ENCODE peak calls at places on chromosome 2, in eight cellular contexts. E, A, Q, K, W, J, D and Y are unnamed samples. For H3K4me1 and H3K9me3, the result is how much of the 10 kb centered on the place peaks cover.

GRCh38 chr2:158269143-158269542 is 167.5 kb downstream of the UPP2 start:
- DNase-seq in E (no peak), A (no peak), Q (no peak), K (no peak), W (no peak), J (no peak), D (no peak), Y (no peak)

GRCh38 chr2:204145197-204146190 is 208.9 kb downstream of the ICOS start:
- DNase-seq in E (peak), A (peak), Q (peak), K (peak), W (peak), J (peak), D (peak), Y (peak)

GRCh38 chr2:38947241-38948239 is 57.9 kb downstream of the ARHGEF33 start:
- DNase-seq in E (peak), A (peak), Q (peak), K (peak), W (peak), J (peak), D (peak), Y (peak)

GRCh38 chr2:101823347-101823791 is 125.9 kb downstream of the MAP4K4 start:
- DNase-seq in E (peak), A (no peak), Q (no peak), K (no peak), W (peak), J (peak), D (peak), Y (no peak)

GRCh38 chr2:26059542-26059941 is 25.7 kb downstream of the RAB10 start:
- DNase-seq in E (no peak), A (no peak), Q (no peak), K (no peak), W (no peak), J (no peak), D (no peak), Y (no peak)

GRCh38 chr2:238127165-238128060 is 11.1 kb upstream of the KLHL30 start:
- DNase-seq in E (peak), A (peak), Q (no peak), K (no peak), W (no peak), J (peak), D (peak), Y (peak)

GRCh38 chr2:160934263-160934662 is 226.0 kb upstream of the TANK start:
- DNase-seq in E (no peak), A (no peak), Q (no peak), K (no peak), W (no peak), J (no peak), D (no peak), Y (no peak)

GRCh38 chr2:10187661-10188060 is 65.1 kb downstream of the RRM2 start:
- DNase-seq in E (no peak), A (no peak), Q (no peak), K (no peak), W (no peak), J (no peak), D (no peak), Y (no peak)

GRCh38 chr2:42055573-42056514 is 8.0 kb downstream of the PKDCC start:
- DNase-seq in E (no peak), A (no peak), Q (no peak), K (no peak), W (no peak), J (no peak), D (no peak), Y (no peak)

GRCh38 chr2:48774251-48774650 is 18.7 kb upstream of the LHCGR start:
- DNase-seq in E (no peak), A (no peak), Q (no peak), K (no peak), W (no peak), J (no peak), D (no peak), Y (no peak)

GRCh38 chr2:121855456-121855985 is 100.1 kb downstream of the TSN start:
- DNase-seq in E (no peak), A (no peak), Q (no peak), K (no peak), W (no peak), J (no peak), D (no peak), Y (no peak)

GRCh38 chr2:230784840-230785239 is 72.2 kb downstream of the CAB39 start:
- DNase-seq in E (no peak), A (no peak), Q (no peak), K (no peak), W (no peak), J (peak), D (no peak), Y (no peak)

GRCh38 chr2:109089602-109090300 is 39.3 kb upstream of the SH3RF3 start:
- DNase-seq in E (no peak), A (no peak), Q (no peak), K (no peak), W (no peak), J (no peak), D (no peak), Y (no peak)

GRCh38 chr2:161238264-161238558 is 70.0 kb upstream of the PSMD14 start:
- DNase-seq in E (no peak), A (no peak), Q (no peak), K (no peak), W (no peak), J (no peak), D (no peak), Y (peak)

GRCh38 chr2:101152195-101153076 is 1.3 kb upstream of the TBC1D8 start:
- DNase-seq in E (peak), A (no peak), Q (peak), K (no peak), W (peak), J (peak), D (peak), Y (peak)

GRCh38 chr2:42225573-42225972 is 56.4 kb downstream of the EML4 start:
- DNase-seq in E (no peak), A (no peak), Q (no peak), K (no peak), W (no peak), J (no peak), D (no peak), Y (no peak)

GRCh38 chr2:235500110-235500760 is 6.4 kb downstream of the AGAP1 start:
- DNase-seq in E (no peak), A (no peak), Q (no peak), K (no peak), W (no peak), J (no peak), D (no peak), Y (no peak)

GRCh38 chr2:235499306-235499812 is 5.5 kb downstream of the AGAP1 start:
- DNase-seq in E (no peak), A (no peak), Q (no peak), K (no peak), W (no peak), J (no peak), D (no peak), Y (no peak)

GRCh38 chr2:235498556-235499305 is 4.9 kb downstream of the AGAP1 start:
- DNase-seq in E (no peak), A (no peak), Q (no peak), K (no peak), W (no peak), J (no peak), D (no peak), Y (no peak)

GRCh38 chr2:235500761-235501662 is 7.2 kb downstream of the AGAP1 start:
- DNase-seq in E (no peak), A (no peak), Q (no peak), K (no peak), W (no peak), J (no peak), D (no peak), Y (no peak)

DNA sequence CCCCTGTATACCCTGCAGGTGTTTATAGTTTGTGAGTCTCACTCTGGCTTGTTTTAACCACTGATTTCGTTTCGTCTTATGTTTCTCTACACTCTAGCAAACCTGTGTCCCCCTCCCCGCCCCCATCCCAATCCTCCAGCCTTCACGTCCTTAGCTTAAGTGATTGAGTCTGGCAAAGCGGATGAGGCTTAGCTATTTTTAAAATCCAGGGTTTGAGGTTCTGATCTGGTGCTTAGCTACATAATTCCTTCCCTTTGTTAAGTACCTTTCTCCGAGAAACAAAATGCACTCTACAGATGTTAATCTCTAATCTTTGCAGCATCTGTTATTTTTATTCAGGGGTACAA is 7.8 kb downstream of the AGAP1 start:
- DNase-seq in E (no peak), A (no peak), Q (no peak), K (no peak), W (no peak), J (peak), D (no peak), Y (no peak)
- H3K4me1 ChIP-seq in E (under half), A (half or more), Q (under half), K (under half), W (half or more), J (half or more), D (under half), Y (under half)

DNA sequence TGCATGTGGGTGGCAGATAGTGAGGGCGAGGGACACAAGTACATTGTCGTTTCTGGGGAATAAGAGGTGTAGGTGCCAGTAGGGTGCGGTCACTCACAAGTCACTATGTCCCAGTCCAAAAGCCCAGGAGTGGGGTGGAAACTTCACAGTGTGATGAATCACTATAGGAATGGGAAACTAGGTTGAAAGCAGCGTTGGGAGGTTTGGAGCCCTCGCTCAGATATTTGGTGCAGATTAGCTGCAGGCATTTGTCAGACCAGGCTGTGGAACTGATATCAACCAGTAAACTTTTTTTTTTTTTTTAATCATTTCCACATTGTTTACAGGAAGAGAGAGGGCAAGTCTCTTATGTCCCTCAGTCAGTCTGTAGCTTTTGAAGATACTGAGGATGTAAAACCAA is 121.8 kb downstream of the CERS6 start:
- DNase-seq in E (no peak), A (no peak), Q (no peak), K (no peak), W (no peak), J (no peak), D (no peak), Y (no peak)
- H3K4me3 ChIP-seq in E (no peak), A (no peak), Q (no peak), K (no peak), W (no peak), J (no peak), D (no peak), Y (no peak)

GRCh38 chr2:239920616-239921365 is 104.4 kb downstream of the NDUFA10 start:
- DNase-seq in E (peak), A (no peak), Q (no peak), K (no peak), W (no peak), J (no peak), D (no peak), Y (no peak)

GRCh38 chr2:239917957-239918481 is 107.1 kb downstream of the NDUFA10 start:
- DNase-seq in E (peak), A (no peak), Q (peak), K (no peak), W (no peak), J (no peak), D (no peak), Y (no peak)

GRCh38 chr2:239917128-239917956 is 107.8 kb downstream of the NDUFA10 start:
- DNase-seq in E (no peak), A (no peak), Q (no peak), K (no peak), W (no peak), J (no peak), D (no peak), Y (no peak)

GRCh38 chr2:239919779-239920545 is 105.2 kb downstream of the NDUFA10 start:
- DNase-seq in E (peak), A (no peak), Q (peak), K (no peak), W (no peak), J (no peak), D (no peak), Y (peak)

GRCh38 chr2:239918749-239919148 is 106.4 kb downstream of the NDUFA10 start:
- DNase-seq in E (peak), A (no peak), Q (peak), K (no peak), W (no peak), J (no peak), D (no peak), Y (no peak)
- H3K9me3 ChIP-seq in E (under half), A (under half), Q (under half), K (under half), W (under half), J (under half), D (under half), Y (under half)

DNA sequence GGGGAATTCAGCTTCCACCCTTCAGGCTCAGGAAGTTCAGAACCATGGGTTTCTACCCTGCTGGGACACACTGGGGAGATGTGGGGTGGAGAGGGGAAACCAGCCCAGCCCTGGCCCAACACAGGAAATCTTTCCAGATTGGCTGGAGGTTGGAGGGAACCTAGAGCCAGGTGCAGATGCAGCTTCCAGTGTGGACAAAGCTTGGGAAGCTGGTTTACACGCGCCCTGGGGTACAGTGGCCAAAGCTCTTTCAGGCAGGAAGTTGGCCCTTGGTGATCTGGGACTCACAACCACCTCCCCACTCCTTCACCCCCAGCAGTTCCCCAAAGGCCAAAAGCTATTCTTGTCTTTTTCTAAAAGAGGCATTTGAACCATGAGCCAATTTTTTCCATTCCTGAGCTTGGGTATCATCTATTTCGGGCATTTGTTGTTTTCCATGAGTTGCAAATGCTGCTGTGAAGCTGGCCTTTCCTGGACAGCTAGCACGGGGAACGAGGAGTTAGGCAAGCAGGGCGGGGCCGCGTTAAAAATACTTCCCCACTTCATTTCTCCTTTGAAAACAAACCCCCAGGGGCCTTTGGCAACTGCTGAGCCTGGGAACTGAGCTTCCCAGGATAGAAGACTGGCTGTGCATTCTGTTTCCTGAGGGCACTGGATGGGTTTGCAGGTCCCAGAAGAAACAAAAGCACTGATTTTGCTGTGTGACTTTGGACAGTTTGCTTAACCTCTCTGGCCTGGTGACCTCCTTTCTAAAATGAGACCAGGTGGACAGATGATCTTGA is 3.1 kb upstream of the ARID5A start:
- DNase-seq in E (no peak), A (peak), Q (peak), K (peak), W (peak), J (no peak), D (peak), Y (peak)
- H3K4me1 ChIP-seq in E (under half), A (half or more), Q (half or more), K (under half), W (half or more), J (under half), D (under half), Y (under half)

DNA sequence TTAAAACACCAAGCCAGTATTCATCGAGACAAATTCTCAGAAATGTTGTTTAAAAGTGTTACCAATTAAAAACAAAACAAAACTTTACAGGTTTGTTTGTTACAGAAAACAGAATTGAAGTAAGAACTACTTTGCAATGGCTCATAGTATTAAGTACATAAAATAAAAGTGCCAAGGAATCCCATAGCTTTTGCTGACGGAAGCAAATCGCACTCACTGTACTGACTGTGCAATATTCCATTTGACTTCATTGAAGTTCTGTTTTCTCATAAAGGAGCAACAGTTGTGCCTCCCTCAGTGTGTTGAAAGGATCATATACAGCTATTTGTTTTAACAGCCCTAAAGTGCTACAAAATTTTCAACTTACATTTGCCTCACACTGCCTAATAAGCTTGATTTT is 507.8 kb downstream of the SPAG16 start:
- DNase-seq in E (no peak), A (no peak), Q (no peak), K (no peak), W (no peak), J (no peak), D (no peak), Y (no peak)
- H3K4me3 ChIP-seq in E (no peak), A (no peak), Q (no peak), K (no peak), W (no peak), J (no peak), D (no peak), Y (no peak)

DNA sequence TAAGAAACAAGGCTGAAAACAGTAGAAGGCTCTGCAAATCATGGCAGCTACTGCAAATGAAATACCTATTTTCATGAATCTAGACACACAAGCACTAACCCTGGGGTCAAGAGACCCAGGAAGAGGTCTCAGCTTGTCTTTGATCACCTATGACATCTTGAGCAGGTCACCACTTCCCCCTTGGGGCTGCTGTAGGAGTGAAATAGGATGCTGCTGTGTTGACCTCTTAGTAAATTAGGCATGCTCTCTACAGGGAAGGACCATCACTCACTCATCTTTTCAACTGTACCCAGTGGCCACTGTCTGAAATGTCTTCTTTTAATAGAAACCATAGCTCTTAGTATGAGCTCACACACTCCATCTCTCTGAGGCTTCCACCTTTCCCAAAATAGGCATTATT is 83.8 kb downstream of the NCK2 start:
- DNase-seq in E (no peak), A (no peak), Q (no peak), K (no peak), W (no peak), J (no peak), D (no peak), Y (no peak)
- H3K9me3 ChIP-seq in E (under half), A (under half), Q (under half), K (under half), W (under half), J (under half), D (under half), Y (under half)

DNA sequence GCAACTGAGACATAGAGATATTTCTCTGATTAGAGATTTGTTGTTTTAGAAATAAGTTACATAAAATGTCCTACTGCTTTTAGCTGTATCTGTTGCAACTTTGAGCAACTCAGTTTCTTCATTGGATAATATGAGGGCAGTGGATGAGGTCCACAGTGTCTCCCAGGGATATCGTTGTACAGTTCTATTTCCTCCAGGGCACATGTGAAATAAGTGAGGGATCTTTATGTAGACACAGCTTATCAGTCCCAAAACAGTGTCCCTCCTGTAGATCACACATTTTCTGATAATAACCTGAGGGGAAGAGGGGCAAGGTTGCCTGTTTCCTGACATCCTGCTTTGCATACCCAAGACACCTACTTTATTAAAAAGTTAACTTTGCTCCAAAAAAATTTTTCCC is 1231.2 kb upstream of the ZEB2 start:
- DNase-seq in E (no peak), A (no peak), Q (no peak), K (no peak), W (no peak), J (no peak), D (no peak), Y (no peak)
- H3K4me1 ChIP-seq in E (under half), A (under half), Q (under half), K (under half), W (under half), J (under half), D (under half), Y (under half)

GRCh38 chr2:147547425-147547824 is 297.4 kb upstream of the ACVR2A start:
- DNase-seq in E (no peak), A (no peak), Q (no peak), K (no peak), W (no peak), J (no peak), D (no peak), Y (no peak)

GRCh38 chr2:147546109-147546508 is 298.7 kb upstream of the ACVR2A start:
- DNase-seq in E (no peak), A (no peak), Q (no peak), K (no peak), W (no peak), J (no peak), D (no peak), Y (no peak)

GRCh38 chr2:147551331-147551730 is 293.5 kb upstream of the ACVR2A start:
- DNase-seq in E (no peak), A (no peak), Q (no peak), K (no peak), W (no peak), J (no peak), D (no peak), Y (no peak)

GRCh38 chr2:147548453-147548852 is 296.4 kb upstream of the ACVR2A start:
- DNase-seq in E (no peak), A (no peak), Q (no peak), K (no peak), W (no peak), J (no peak), D (no peak), Y (no peak)

DNA sequence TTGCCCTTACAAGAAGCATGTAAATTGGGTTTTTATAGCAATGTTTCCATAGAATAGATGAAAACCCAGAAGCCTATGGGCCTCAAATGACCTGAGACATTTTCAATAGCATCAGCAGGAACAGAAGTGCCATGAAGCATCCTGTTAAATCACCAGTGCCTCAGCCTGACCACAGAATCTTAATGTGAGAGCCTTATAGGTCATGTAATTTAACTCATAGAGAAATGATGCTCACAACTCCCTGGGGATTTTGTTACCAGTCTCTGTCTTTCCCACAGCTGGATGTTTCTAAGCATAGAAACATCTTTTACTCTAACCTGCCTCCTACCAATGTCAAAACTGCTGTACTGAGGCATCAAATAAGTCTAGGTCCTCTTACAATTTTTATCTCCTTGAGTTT is 295.8 kb upstream of the ACVR2A start:
- DNase-seq in E (no peak), A (no peak), Q (no peak), K (no peak), W (no peak), J (no peak), D (no peak), Y (no peak)
- H3K4me3 ChIP-seq in E (no peak), A (no peak), Q (no peak), K (no peak), W (no peak), J (no peak), D (no peak), Y (no peak)

GRCh38 chr2:188833799-188834198 is 140.4 kb upstream of the COL3A1 start:
- DNase-seq in E (no peak), A (no peak), Q (no peak), K (no peak), W (no peak), J (no peak), D (no peak), Y (no peak)
- H3K9me3 ChIP-seq in E (under half), A (under half), Q (under half), K (under half), W (under half), J (under half), D (under half), Y (under half)

GRCh38 chr2:86382698-86383097 is 45.3 kb upstream of the REEP1 start:
- DNase-seq in E (no peak), A (no peak), Q (no peak), K (no peak), W (no peak), J (no peak), D (no peak), Y (no peak)
- H3K4me1 ChIP-seq in E (under half), A (under half), Q (under half), K (under half), W (under half), J (under half), D (under half), Y (under half)